ENCODE peak calls at places on chromosomes 12 and 14, in five cellular contexts. N is hepatic stellate cell; P is CD8-positive, alpha-beta memory T cell; O is stimulated activated CD4-positive, alpha-beta T cell treated with anti-CD3 and anti-CD28 coated beads, Interleukin-1b, Interleukin-23, amount 100 ng/mL, for 24 hours; I is DMS153. R is an unnamed sample.
A peak's percentile ranks its signal among the peaks of the same experiment; 100 is the strongest.

GRCh38 chr12:126163984-126164383 is 1098.7 kb downstream of the AACS start:
- DNase-seq in O (no peak), P (no peak), N (no peak), I (no peak), R (no peak)

GRCh38 chr14:100221419-100222218 is 17.3 kb upstream of the YY1 start:
- DNase-seq in I (peak; percentile 30), N (peak; percentile 35), P (peak; percentile 47), O (no peak), R (peak; percentile 75)

GRCh38 chr12:108644743-108645120 is 11.0 kb upstream of the SELPLG start:
- DNase-seq in O (no peak), P (no peak), I (no peak), N (no peak), R (no peak)

GRCh38 chr14:103692159-103692558 is 23.1 kb downstream of the XRCC3 start:
- DNase-seq in N (no peak), I (no peak), O (no peak), P (no peak), R (no peak)

GRCh38 chr12:3213171-3213570 is 136.0 kb downstream of the TSPAN9 start:
- DNase-seq in O (no peak), N (no peak), P (no peak), I (no peak), R (no peak)

GRCh38 chr14:23694085-23694975 is 58.2 kb downstream of the DHRS2 start:
- DNase-seq in I (peak; percentile 23), N (no peak), O (no peak), P (no peak), R (peak; percentile 40)

GRCh38 chr14:68516235-68516634 is 276.6 kb downstream of the ZFP36L1 start:
- DNase-seq in P (no peak), N (no peak), O (no peak), I (no peak), R (no peak)

GRCh38 chr12:130787445-130788410 is 51.3 kb downstream of the STX2 start:
- DNase-seq in P (no peak), I (no peak), N (no peak), O (no peak), R (no peak)

GRCh38 chr12:89927226-89927698 is 218.6 kb upstream of the ATP2B1 start:
- DNase-seq in O (no peak), I (no peak), P (no peak), N (no peak), R (no peak)

GRCh38 chr14:104087981-104088850 is 2.7 kb downstream of the ASPG start:
- DNase-seq in N (no peak), I (no peak), O (no peak), P (no peak), R (no peak)

GRCh38 chr12:28313631-28314030 is 123.4 kb downstream of the CCDC91 start:
- DNase-seq in I (no peak), O (no peak), P (no peak), N (no peak), R (no peak)

GRCh38 chr12:68359669-68360068 is 27.5 kb upstream of the MDM1 start:
- DNase-seq in O (no peak), P (no peak), N (no peak), I (no peak), R (no peak)

GRCh38 chr14:97402279-97402678 is 605.1 kb downstream of the VRK1 start:
- DNase-seq in I (no peak), O (no peak), N (no peak), P (no peak), R (no peak)

GRCh38 chr12:40207551-40207950 is 17.2 kb upstream of the LRRK2 start:
- DNase-seq in N (no peak), P (no peak), O (no peak), I (no peak), R (no peak)

GRCh38 chr14:104584557-104584956 is 5.0 kb downstream of the C14orf180 start:
- DNase-seq in O (no peak), N (no peak), P (no peak), I (no peak), R (no peak)

GRCh38 chr14:71536015-71536535 is 396.2 kb upstream of the RGS6 start:
- DNase-seq in N (no peak), P (no peak), I (no peak), O (no peak), R (no peak)

GRCh38 chr14:96037891-96038557 is 1.1 kb upstream of the C14orf132 start:
- DNase-seq in N (peak; percentile 40), I (peak; percentile 30), O (no peak), P (no peak), R (no peak)

GRCh38 chr12:65728913-65729793 is 95.1 kb upstream of the HMGA2 start:
- DNase-seq in N (no peak), O (no peak), I (no peak), P (no peak), R (no peak)

GRCh38 chr12:97308576-97309198 is 153.9 kb upstream of the RMST start:
- DNase-seq in O (peak; percentile 5), I (no peak), N (no peak), P (no peak), R (no peak)

GRCh38 chr14:96363751-96364336 is 518 bp downstream of the GSKIP start:
- DNase-seq in O (peak; percentile 6), N (peak; percentile 43), P (no peak), I (no peak), R (no peak)

GRCh38 chr14:76919811-76920571 is 93.8 kb downstream of the LRRC74A start:
- DNase-seq in I (peak; percentile 86), O (no peak), P (no peak), N (peak; percentile 78), R (no peak)

GRCh38 chr12:111673503-111673902 is 12.3 kb downstream of the BRAP start:
- DNase-seq in N (peak; percentile 14), O (no peak), P (no peak), I (no peak), R (no peak)

GRCh38 chr14:44505588-44505987 is 1.5 kb downstream of the FSCB start:
- DNase-seq in N (no peak), I (no peak), O (no peak), P (no peak), R (no peak)

GRCh38 chr14:66359500-66359899 is 126.7 kb upstream of the CCDC196 start:
- DNase-seq in O (peak; percentile 2), N (peak; percentile 12), P (no peak), I (peak; percentile 40), R (no peak)

GRCh38 chr14:75292886-75293285 is 14.3 kb downstream of the FOS start:
- DNase-seq in O (no peak), N (no peak), P (no peak), I (no peak), R (no peak)

GRCh38 chr14:95044463-95045254 is 112.7 kb downstream of the DICER1 start:
- DNase-seq in I (no peak), N (no peak), O (no peak), P (no peak), R (no peak)

GRCh38 chr12:111664961-111665865 is 20.5 kb downstream of the BRAP start:
- DNase-seq in O (no peak), I (no peak), N (no peak), P (no peak), R (no peak)

GRCh38 chr12:67994046-67994445 is 4.8 kb downstream of the IFNG-AS1 start:
- DNase-seq in O (no peak), I (no peak), N (no peak), P (no peak), R (no peak)

GRCh38 chr12:94889512-94890210 is 113.8 kb downstream of the NDUFA12 start:
- DNase-seq in P (no peak), N (no peak), O (no peak), I (no peak), R (no peak)

GRCh38 chr12:76037130-76038105 is 5.8 kb upstream of the PHLDA1 start:
- DNase-seq in O (no peak), N (peak; percentile 38), I (peak; percentile 62), P (no peak), R (no peak)

GRCh38 chr14:104787736-104788532 is 7.6 kb downstream of the AKT1 start:
- DNase-seq in N (no peak), P (no peak), O (no peak), I (no peak), R (no peak)

GRCh38 chr12:48788852-48789775 is at the start of gene ADCY6:
- DNase-seq in I (no peak), P (no peak), O (no peak), N (peak; percentile 86), R (no peak)

GRCh38 chr14:51643137-51643536 is 8.6 kb upstream of the FRMD6 start:
- DNase-seq in I (no peak), N (no peak), O (no peak), P (no peak), R (no peak)

GRCh38 chr12:15629761-15630160 is 159.4 kb downstream of the EPS8 start:
- DNase-seq in O (no peak), P (no peak), N (no peak), I (no peak), R (no peak)

GRCh38 chr14:105309371-105309770 is 5.2 kb upstream of the PACS2 start:
- DNase-seq in N (no peak), I (no peak), O (no peak), P (no peak), R (no peak)

GRCh38 chr14:85516239-85517112 is 13.5 kb upstream of the FLRT2 start:
- DNase-seq in I (no peak), N (no peak), P (no peak), O (no peak), R (no peak)

GRCh38 chr14:75306917-75307699 is 28.5 kb downstream of the FOS start:
- DNase-seq in N (no peak), I (peak; percentile 72), P (no peak), O (no peak), R (no peak)

GRCh38 chr12:118704517-118704916 is 276.8 kb upstream of the SRRM4 start:
- DNase-seq in O (no peak), I (peak; percentile 6), N (no peak), P (no peak), R (no peak)

GRCh38 chr14:93369393-93370266 is 22.6 kb downstream of the COX8C start:
- DNase-seq in N (no peak), O (no peak), P (no peak), I (no peak), R (no peak)

R was measured in stimulated activated effector memory CD8-positive, alpha-beta T cell treated with anti-CD3 and anti-CD28 coated beads, Interleukin-12 subunit alpha, Interleukin-12 subunit beta, amount 100 ng/mL, for 72 hours.